ENCODE peak calls at places on chromosomes 4 and X, in four cellular contexts. F is GM23338, Y is A549, Q is GM12878. J is an unnamed sample.

GRCh38 chr4:61210186-61210939 is 10.2 kb downstream of the ADGRL3 start:
- DNase-seq in F (peak), Y (no peak), Q (no peak), J (no peak)

GRCh38 chrX:68929332-68930150 is 100.7 kb downstream of the EFNB1 start:
- DNase-seq in F (no peak), Y (peak), Q (no peak), J (no peak)

GRCh38 chrX:30957753-30958152 is 68.7 kb upstream of the TAB3 start:
- DNase-seq in F (no peak), Y (peak), Q (no peak), J (peak)

GRCh38 chr4:40840255-40840984 is 90.7 kb downstream of the NSUN7 start:
- DNase-seq in F (no peak), Y (no peak), Q (peak), J (no peak)

GRCh38 chr4:54226399-54227260 is 2.5 kb upstream of the PDGFRA start:
- DNase-seq in F (peak), Y (no peak), Q (no peak), J (no peak)

GRCh38 chrX:31092476-31092875 is 20.6 kb upstream of the FTHL17 start:
- DNase-seq in F (no peak), Y (no peak), Q (no peak), J (no peak)

GRCh38 chr4:107351196-107351595 is 315.1 kb upstream of the DKK2 start:
- DNase-seq in F (no peak), Y (no peak), Q (no peak), J (no peak)

GRCh38 chr4:3437998-3438846 is 3.5 kb upstream of the HGFAC start:
- DNase-seq in F (no peak), Y (no peak), Q (no peak), J (no peak)

GRCh38 chr4:69831646-69832325 is 28.2 kb downstream of the SULT1E1 start:
- DNase-seq in F (no peak), Y (no peak), Q (peak), J (peak)

GRCh38 chr4:184599492-184600135 is 49.6 kb downstream of the CASP3 start:
- DNase-seq in F (no peak), Y (no peak), Q (no peak), J (no peak)
- TF ChIP-seq JUNB in F (no peak), Y (no peak), Q (no peak), J (no peak)

GRCh38 chr4:110275871-110276270 is 77.5 kb upstream of the ELOVL6 start:
- DNase-seq in F (no peak), Y (no peak), Q (no peak), J (no peak)

GRCh38 chr4:110278127-110278526 is 79.7 kb upstream of the ELOVL6 start:
- DNase-seq in F (no peak), Y (no peak), Q (no peak), J (no peak)
- TF ChIP-seq JUNB in F (no peak), Y (no peak), Q (no peak), J (no peak)

GRCh38 chrX:55778322-55778721 is 60.8 kb downstream of the RRAGB start:
- DNase-seq in F (no peak), Y (no peak), Q (no peak), J (no peak)
- TF ChIP-seq JUNB in F (no peak), Y (no peak), Q (no peak), J (no peak)

DNA sequence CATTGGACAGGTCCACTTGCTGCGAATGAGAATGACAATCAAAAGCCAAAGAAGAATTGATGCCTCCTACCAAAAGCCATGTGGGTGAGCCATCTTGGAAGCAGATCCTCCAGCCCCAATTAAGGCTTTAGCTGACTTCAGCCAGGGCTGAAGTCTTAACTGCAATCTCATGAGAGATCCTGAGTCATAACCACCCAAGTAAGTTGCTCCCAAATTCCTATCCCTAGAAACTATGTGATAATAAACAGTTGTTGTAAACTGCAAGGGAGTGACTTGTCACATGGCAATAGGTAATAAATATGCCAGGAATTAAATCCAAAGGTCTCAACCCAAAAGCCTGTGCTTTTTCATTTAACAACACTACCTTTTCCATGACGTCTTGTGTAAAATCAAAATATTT is 154.3 kb upstream of the TBL1X start:
- DNase-seq in F (no peak), Y (peak), Q (no peak), J (no peak)
- TF ChIP-seq JUNB in F (no peak), Y (no peak), Q (no peak), J (no peak)

DNA sequence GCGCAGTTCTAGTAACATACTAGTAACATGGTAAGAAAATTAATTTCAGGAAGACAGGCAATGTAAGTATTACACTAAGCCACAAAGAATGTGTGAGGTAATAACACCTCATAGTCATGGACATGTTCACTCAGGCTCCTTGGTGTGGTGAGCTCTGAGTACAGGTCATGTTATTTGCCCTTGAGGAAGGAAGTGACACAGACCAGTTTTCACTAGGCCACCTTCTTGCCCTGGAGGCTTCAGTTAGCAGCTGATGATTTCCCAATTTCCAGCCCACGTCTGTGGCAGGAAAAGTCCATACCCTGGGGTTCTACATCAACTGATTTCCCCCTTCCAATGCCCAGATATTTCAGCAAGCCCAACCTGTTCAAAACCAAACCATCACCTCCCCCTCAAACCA is 6.7 kb downstream of the APOO start:
- DNase-seq in F (no peak), Y (peak), Q (no peak), J (peak)
- TF ChIP-seq JUNB in F (no peak), Y (peak), Q (no peak), J (no peak)

GRCh38 chrX:16573781-16574180 is 76.2 kb upstream of the S100G start:
- DNase-seq in F (no peak), Y (no peak), Q (no peak), J (no peak)
- TF ChIP-seq JUNB in F (no peak), Y (no peak), Q (no peak), J (no peak)

GRCh38 chrX:18895157-18895952 is 88.6 kb downstream of the PHKA2 start:
- DNase-seq in F (no peak), Y (no peak), Q (no peak), J (no peak)
- TF ChIP-seq JUNB in F (no peak), Y (no peak), Q (no peak), J (no peak)

GRCh38 chr4:73344106-73344505 is 60.0 kb upstream of the ALB start:
- DNase-seq in F (no peak), Y (no peak), Q (no peak), J (no peak)
- TF ChIP-seq JUNB in F (no peak), Y (no peak), Q (no peak), J (no peak)

GRCh38 chr4:91198951-91199350 is 1071.8 kb downstream of the CCSER1 start:
- DNase-seq in F (no peak), Y (peak), Q (no peak), J (no peak)
- TF ChIP-seq JUNB in F (no peak), Y (no peak), Q (no peak), J (no peak)

GRCh38 chr4:100492129-100492528 is 25.7 kb downstream of the EMCN start:
- DNase-seq in F (no peak), Y (no peak), Q (no peak), J (no peak)

GRCh38 chr4:100494166-100494565 is 23.7 kb downstream of the EMCN start:
- DNase-seq in F (no peak), Y (no peak), Q (no peak), J (no peak)

GRCh38 chr4:100495074-100495473 is 22.7 kb downstream of the EMCN start:
- DNase-seq in F (no peak), Y (no peak), Q (no peak), J (no peak)

GRCh38 chr4:100497729-100498250 is 20.0 kb downstream of the EMCN start:
- DNase-seq in F (no peak), Y (no peak), Q (no peak), J (no peak)

GRCh38 chr4:100493756-100494155 is 24.1 kb downstream of the EMCN start:
- DNase-seq in F (no peak), Y (no peak), Q (no peak), J (no peak)
- TF ChIP-seq JUNB in F (no peak), Y (no peak), Q (no peak), J (no peak)

J was measured in HepG2.